ENCODE peak calls at places on chromosomes 2 and 18, in nine cellular contexts. S, C, X, J, U, O, P, A and N are unnamed samples.

GRCh38 chr2:200360364-200360763 is 53.9 kb downstream of the SPATS2L start:
- DNase-seq in C (no peak), S (no peak), P (no peak), J (no peak), O (no peak), U (no peak), X (no peak), A (no peak), N (no peak)

GRCh38 chr18:13043066-13043465 is 51.9 kb downstream of the CEP192 start:
- DNase-seq in X (no peak), A (no peak), P (no peak), S (no peak), C (no peak), O (no peak), J (no peak), U (no peak), N (no peak)

GRCh38 chr18:65363911-65364632 is 386.7 kb upstream of the CDH7 start:
- DNase-seq in A (no peak), U (no peak), O (no peak), S (no peak), X (no peak), C (no peak), J (no peak), P (no peak), N (no peak)

GRCh38 chr2:10471046-10471571 is 23.0 kb upstream of the ODC1 start:
- DNase-seq in P (no peak), X (no peak), O (no peak), C (no peak), J (no peak), U (no peak), A (peak), S (no peak), N (no peak)

GRCh38 chr18:8701546-8702118 is 3.7 kb upstream of the MTCL1 start:
- DNase-seq in C (no peak), O (peak), A (no peak), X (no peak), U (no peak), S (peak), J (no peak), P (no peak), N (no peak)

GRCh38 chr2:167832840-167833239 is 414.6 kb downstream of the STK39 start:
- DNase-seq in U (no peak), C (peak), S (no peak), P (no peak), A (peak), J (no peak), O (no peak), X (no peak), N (no peak)

GRCh38 chr2:85995648-85996529 is 107.1 kb upstream of the ST3GAL5 start:
- DNase-seq in A (no peak), O (no peak), U (no peak), S (no peak), P (no peak), J (no peak), C (no peak), X (no peak), N (no peak)

GRCh38 chr2:237662671-237663093 is 35.3 kb downstream of the LRRFIP1 start:
- DNase-seq in J (peak), P (peak), S (peak), X (peak), O (peak), U (peak), A (peak), C (peak), N (peak)

GRCh38 chr2:177665328-177665727 is 272.8 kb downstream of the AGPS start:
- DNase-seq in S (no peak), C (no peak), U (no peak), P (no peak), O (no peak), J (no peak), X (no peak), A (no peak), N (no peak)

GRCh38 chr2:120395686-120396518 is 50.0 kb downstream of the INHBB start:
- DNase-seq in P (no peak), O (no peak), S (peak), A (peak), J (no peak), U (no peak), X (peak), C (peak), N (no peak)

GRCh38 chr2:227414846-227415245 is 27.1 kb upstream of the SCYGR1 start:
- DNase-seq in X (no peak), C (no peak), P (no peak), S (peak), A (no peak), U (no peak), J (peak), O (peak), N (no peak)

GRCh38 chr2:27086722-27087446 is at the start of gene KHK:
- DNase-seq in O (no peak), X (peak), S (peak), U (no peak), C (peak), J (peak), A (peak), P (peak), N (no peak)

GRCh38 chr18:45845410-45845809 is 19.9 kb downstream of the SIGLEC15 start:
- DNase-seq in A (no peak), O (peak), X (no peak), U (no peak), J (no peak), C (no peak), S (peak), P (no peak), N (no peak)

GRCh38 chr2:20156826-20157605 is 67.9 kb downstream of the SDC1 start:
- DNase-seq in A (no peak), S (no peak), O (no peak), P (no peak), J (no peak), X (no peak), U (no peak), C (no peak), N (no peak)

GRCh38 chr2:54555318-54555837 is 99.3 kb downstream of the SPTBN1 start:
- DNase-seq in C (no peak), J (no peak), O (no peak), U (no peak), X (no peak), S (peak), A (no peak), P (no peak), N (no peak)

GRCh38 chr2:168378960-168379669 is 77.0 kb upstream of the CERS6 start:
- DNase-seq in S (no peak), O (no peak), U (no peak), P (no peak), X (no peak), C (no peak), J (no peak), A (no peak), N (no peak)

GRCh38 chr18:79405781-79406575 is 10.2 kb downstream of the NFATC1 start:
- DNase-seq in S (no peak), X (peak), C (no peak), J (no peak), A (no peak), U (peak), O (no peak), P (no peak), N (peak)

GRCh38 chr2:35503311-35503710 is 852.3 kb upstream of the CRIM1 start:
- DNase-seq in A (no peak), C (no peak), P (no peak), J (no peak), X (no peak), U (no peak), O (no peak), S (no peak), N (no peak)

GRCh38 chr18:68397241-68398035 is 317.5 kb downstream of the TMX3 start:
- DNase-seq in U (no peak), S (no peak), J (no peak), A (no peak), X (no peak), C (no peak), P (no peak), O (peak), N (no peak)

GRCh38 chr2:238776003-238776640 is 71.8 kb upstream of the TWIST2 start:
- DNase-seq in O (no peak), C (no peak), S (no peak), A (no peak), P (no peak), J (no peak), U (no peak), X (no peak), N (no peak)

GRCh38 chr18:9290171-9290570 is 44.4 kb upstream of the TWSG1 start:
- DNase-seq in O (no peak), S (no peak), X (no peak), C (peak), J (no peak), A (no peak), P (no peak), U (no peak), N (no peak)

GRCh38 chr2:77270433-77270832 is 251.7 kb downstream of the LRRTM4 start:
- DNase-seq in J (peak), X (no peak), C (no peak), S (no peak), O (peak), P (no peak), U (no peak), A (no peak), N (no peak)

GRCh38 chr2:118990757-118991545 is 49.0 kb downstream of the MARCO start:
- DNase-seq in P (no peak), X (no peak), O (no peak), S (no peak), J (no peak), A (no peak), U (no peak), C (no peak), N (no peak)

GRCh38 chr2:192148241-192148619 is 46.5 kb downstream of the TMEFF2 start:
- DNase-seq in S (no peak), P (no peak), C (no peak), U (no peak), X (no peak), A (no peak), J (no peak), O (no peak), N (no peak)

GRCh38 chr2:240643093-240643810 is 18.0 kb downstream of the GPR35 start:
- DNase-seq in X (no peak), O (no peak), J (no peak), C (no peak), S (no peak), U (no peak), P (no peak), A (peak), N (no peak)

GRCh38 chr2:12397861-12398260 is 318.9 kb upstream of the TRIB2 start:
- DNase-seq in S (no peak), U (no peak), A (no peak), O (no peak), X (no peak), P (no peak), C (peak), J (no peak), N (no peak)

GRCh38 chr2:85154048-85154753 is 21.0 kb downstream of the TCF7L1 start:
- DNase-seq in X (no peak), C (no peak), S (peak), U (no peak), A (no peak), J (no peak), P (no peak), O (peak), N (no peak)